ENCODE peak calls at places on chromosomes 13 and 19, in eight cellular contexts. One of them, this sample, is unnamed.

GRCh38 chr19:35495107-35496064 is 5.1 kb upstream of the KRTDAP start:
- DNase-seq in endothelial cell of umbilical vein: peak
- DNase-seq in H1: no peak
- DNase-seq in HCT116: peak
- DNase-seq in A549: peak
- DNase-seq in K562: peak
- DNase-seq in HepG2: peak
- DNase-seq in GM12878: no peak
- DNase-seq in this sample: peak

GRCh38 chr13:26469602-26470001 is 87.9 kb upstream of the WASF3 start:
- DNase-seq in endothelial cell of umbilical vein: no peak
- DNase-seq in H1: no peak
- DNase-seq in HCT116: no peak
- DNase-seq in A549: no peak
- DNase-seq in K562: no peak
- DNase-seq in HepG2: no peak
- DNase-seq in GM12878: no peak
- DNase-seq in this sample: no peak

GRCh38 chr19:19262190-19263057 is 10.7 kb downstream of the TM6SF2 start:
- DNase-seq in endothelial cell of umbilical vein: no peak
- DNase-seq in H1: no peak
- DNase-seq in HCT116: no peak
- DNase-seq in A549: no peak
- DNase-seq in K562: peak
- DNase-seq in HepG2: no peak
- DNase-seq in GM12878: no peak
- DNase-seq in this sample: peak

GRCh38 chr19:51272183-51272817 is 21.4 kb downstream of the SIGLECL1 start:
- DNase-seq in endothelial cell of umbilical vein: no peak
- DNase-seq in H1: no peak
- DNase-seq in HCT116: no peak
- DNase-seq in A549: no peak
- DNase-seq in K562: no peak
- DNase-seq in HepG2: no peak
- DNase-seq in GM12878: no peak
- DNase-seq in this sample: peak

GRCh38 chr19:5200844-5201243 is 139.8 kb downstream of the PTPRS start:
- DNase-seq in endothelial cell of umbilical vein: no peak
- DNase-seq in H1: no peak
- DNase-seq in HCT116: no peak
- DNase-seq in A549: no peak
- DNase-seq in K562: no peak
- DNase-seq in HepG2: no peak
- DNase-seq in GM12878: no peak
- DNase-seq in this sample: no peak

GRCh38 chr19:53907690-53908089 is 1.4 kb upstream of the CACNG7 start:
- DNase-seq in endothelial cell of umbilical vein: no peak
- DNase-seq in H1: no peak
- DNase-seq in HCT116: no peak
- DNase-seq in A549: no peak
- DNase-seq in K562: no peak
- DNase-seq in HepG2: no peak
- DNase-seq in GM12878: no peak
- DNase-seq in this sample: no peak

GRCh38 chr13:27079421-27079958 is 92.1 kb downstream of the USP12 start:
- DNase-seq in endothelial cell of umbilical vein: no peak
- DNase-seq in H1: peak
- DNase-seq in HCT116: no peak
- DNase-seq in A549: no peak
- DNase-seq in K562: no peak
- DNase-seq in HepG2: no peak
- DNase-seq in GM12878: no peak
- DNase-seq in this sample: peak

GRCh38 chr19:8392017-8392591 is 1.9 kb downstream of the RAB11B start:
- DNase-seq in endothelial cell of umbilical vein: peak
- DNase-seq in H1: no peak
- DNase-seq in HCT116: no peak
- DNase-seq in A549: no peak
- DNase-seq in K562: no peak
- DNase-seq in HepG2: no peak
- DNase-seq in GM12878: no peak
- DNase-seq in this sample: no peak

GRCh38 chr19:50500753-50501151 is 10.2 kb downstream of the JOSD2 start:
- DNase-seq in endothelial cell of umbilical vein: no peak
- DNase-seq in H1: no peak
- DNase-seq in HCT116: no peak
- DNase-seq in A549: no peak
- DNase-seq in K562: no peak
- DNase-seq in HepG2: no peak
- DNase-seq in GM12878: no peak
- DNase-seq in this sample: no peak

DNA sequence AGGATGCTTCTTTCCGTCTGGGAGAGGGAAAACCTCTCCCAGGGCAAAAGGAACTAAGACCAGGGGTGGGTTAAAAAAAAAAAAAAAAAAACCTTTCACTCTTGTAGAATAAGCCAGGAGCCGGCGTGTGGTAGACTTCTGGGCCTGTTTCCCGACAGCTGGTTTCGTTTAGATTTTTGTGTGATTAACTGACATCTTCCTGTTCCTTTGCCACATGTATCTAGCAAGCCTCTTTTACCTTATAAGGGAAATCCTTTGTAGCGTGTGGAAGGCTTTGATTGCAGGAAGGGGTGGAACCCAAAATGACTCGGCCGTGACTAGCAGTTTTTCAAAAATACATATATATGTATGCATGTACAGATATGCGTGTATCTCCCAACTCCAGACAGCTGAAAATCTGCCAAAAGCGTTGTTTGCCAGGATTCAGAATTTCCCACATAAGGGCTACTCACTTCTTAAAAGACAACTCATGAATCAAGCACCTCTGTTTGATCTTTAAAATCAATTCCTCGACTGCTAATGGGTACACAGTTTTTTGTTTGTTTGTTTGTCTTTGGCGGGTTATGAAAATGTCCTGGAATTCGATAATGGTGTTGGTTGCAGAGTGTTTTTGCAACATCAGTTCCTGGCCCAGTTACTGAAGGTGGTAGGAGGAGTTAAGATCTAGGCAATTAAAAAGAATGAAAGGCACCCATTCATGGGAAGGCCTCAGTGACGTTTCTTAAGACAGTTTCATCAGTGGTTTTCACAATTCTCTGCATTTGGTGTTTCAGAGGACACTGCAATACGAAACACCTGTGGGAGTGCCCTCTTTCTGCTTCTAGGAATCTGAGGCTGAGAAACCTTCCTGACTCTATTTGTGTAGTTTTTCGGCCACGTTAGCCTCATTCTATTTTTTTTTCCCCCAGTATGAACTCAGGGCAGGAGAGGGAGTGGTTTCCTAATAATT is 2.7 kb downstream of the TPM4 start:
- DNase-seq in endothelial cell of umbilical vein: peak
- DNase-seq in H1: no peak
- DNase-seq in HCT116: peak
- DNase-seq in A549: no peak
- DNase-seq in K562: peak
- DNase-seq in HepG2: peak
- DNase-seq in GM12878: peak
- DNase-seq in this sample: peak
- TF ChIP-seq POLR2A in endothelial cell of umbilical vein: peak
- TF ChIP-seq POLR2A in H1: no peak
- TF ChIP-seq POLR2A in HCT116: no peak
- TF ChIP-seq POLR2A in A549: no peak
- TF ChIP-seq POLR2A in K562: no peak
- TF ChIP-seq POLR2A in HepG2: peak
- TF ChIP-seq POLR2A in GM12878: peak
- TF ChIP-seq POLR2A in this sample: no peak

DNA sequence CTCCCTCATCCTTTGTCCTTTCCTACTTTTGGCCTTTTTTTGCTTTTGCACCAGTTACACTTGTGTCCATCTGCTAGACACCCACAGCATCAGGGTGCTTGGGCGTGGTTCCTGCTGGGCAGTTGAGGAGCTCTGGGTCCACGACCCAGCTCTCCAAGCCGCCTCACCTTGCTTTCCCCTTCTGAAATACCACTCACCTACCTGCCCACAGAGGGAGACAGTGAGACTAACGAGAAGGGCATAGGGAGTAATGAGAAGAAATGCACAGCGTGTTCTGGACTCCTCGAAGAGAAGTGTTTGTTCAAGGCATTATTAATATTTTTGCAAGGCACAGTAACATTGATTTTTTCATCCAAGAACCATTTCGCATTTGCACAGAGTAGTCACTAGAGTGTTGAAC is 92.9 kb downstream of the DNAJC15 start:
- DNase-seq in endothelial cell of umbilical vein: no peak
- DNase-seq in H1: no peak
- DNase-seq in HCT116: no peak
- DNase-seq in A549: no peak
- DNase-seq in K562: no peak
- DNase-seq in HepG2: peak
- DNase-seq in GM12878: no peak
- DNase-seq in this sample: no peak
- TF ChIP-seq MAX in endothelial cell of umbilical vein: no peak
- TF ChIP-seq MAX in H1: no peak
- TF ChIP-seq MAX in HCT116: no peak
- TF ChIP-seq MAX in A549: no peak
- TF ChIP-seq MAX in K562: no peak
- TF ChIP-seq MAX in HepG2: no peak
- TF ChIP-seq MAX in GM12878: no peak
- TF ChIP-seq MAX in this sample: no peak

GRCh38 chr19:52635786-52636570 is 2.2 kb downstream of the ZNF83 start:
- DNase-seq in endothelial cell of umbilical vein: no peak
- DNase-seq in H1: no peak
- DNase-seq in HCT116: no peak
- DNase-seq in A549: no peak
- DNase-seq in K562: no peak
- DNase-seq in HepG2: no peak
- DNase-seq in GM12878: no peak
- DNase-seq in this sample: no peak

GRCh38 chr19:52640916-52641315 is 2.8 kb upstream of the ZNF83 start:
- DNase-seq in endothelial cell of umbilical vein: peak
- DNase-seq in H1: peak
- DNase-seq in HCT116: no peak
- DNase-seq in A549: no peak
- DNase-seq in K562: peak
- DNase-seq in HepG2: no peak
- DNase-seq in GM12878: no peak
- DNase-seq in this sample: peak

GRCh38 chr19:52638601-52639000 is 446 bp upstream of the ZNF83 start:
- DNase-seq in endothelial cell of umbilical vein: no peak
- DNase-seq in H1: no peak
- DNase-seq in HCT116: no peak
- DNase-seq in A549: no peak
- DNase-seq in K562: peak
- DNase-seq in HepG2: no peak
- DNase-seq in GM12878: no peak
- DNase-seq in this sample: no peak

GRCh38 chr19:52637718-52638585 is at the start of gene ZNF83:
- DNase-seq in endothelial cell of umbilical vein: peak
- DNase-seq in H1: peak
- DNase-seq in HCT116: peak
- DNase-seq in A549: no peak
- DNase-seq in K562: peak
- DNase-seq in HepG2: peak
- DNase-seq in GM12878: peak
- DNase-seq in this sample: peak
- TF ChIP-seq POLR2A in endothelial cell of umbilical vein: peak
- TF ChIP-seq POLR2A in H1: peak
- TF ChIP-seq POLR2A in HCT116: no peak
- TF ChIP-seq POLR2A in A549: no peak
- TF ChIP-seq POLR2A in K562: peak
- TF ChIP-seq POLR2A in HepG2: peak
- TF ChIP-seq POLR2A in GM12878: peak
- TF ChIP-seq POLR2A in this sample: peak

DNA sequence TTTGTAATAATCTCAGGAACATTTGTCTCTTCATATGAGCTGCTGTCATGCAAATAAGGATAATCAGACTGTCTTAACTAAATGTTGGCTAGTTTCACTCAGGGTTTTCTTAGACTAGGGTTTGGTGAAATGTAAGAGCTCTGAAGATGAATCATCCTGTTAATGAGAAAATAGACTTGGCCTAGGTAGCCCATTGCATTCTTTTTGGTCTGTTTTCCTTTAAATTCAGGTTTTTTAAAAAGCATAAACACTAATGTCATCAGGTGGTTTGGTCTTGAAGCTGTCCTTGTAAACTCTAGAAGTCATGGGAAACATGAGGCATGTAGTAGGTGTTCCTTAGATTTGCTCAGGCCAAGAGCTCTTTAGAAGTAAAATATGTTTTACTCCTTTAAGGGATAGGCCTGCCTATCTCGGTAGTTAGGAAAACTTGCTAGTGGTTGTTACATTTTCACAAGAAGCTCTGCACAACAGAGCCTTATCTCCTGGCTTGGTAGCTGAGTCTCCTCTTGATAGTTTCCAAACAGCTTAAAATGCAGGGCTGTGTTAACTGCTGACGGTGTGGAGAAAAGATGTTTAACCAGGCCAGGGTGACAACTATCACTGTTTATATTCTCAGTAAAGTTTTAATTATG is 62.0 kb upstream of the C1QTNF9B start:
- DNase-seq in endothelial cell of umbilical vein: no peak
- DNase-seq in H1: no peak
- DNase-seq in HCT116: no peak
- DNase-seq in A549: no peak
- DNase-seq in K562: no peak
- DNase-seq in HepG2: no peak
- DNase-seq in GM12878: no peak
- DNase-seq in this sample: no peak
- TF ChIP-seq MAX in endothelial cell of umbilical vein: no peak
- TF ChIP-seq MAX in H1: no peak
- TF ChIP-seq MAX in HCT116: no peak
- TF ChIP-seq MAX in A549: no peak
- TF ChIP-seq MAX in K562: no peak
- TF ChIP-seq MAX in HepG2: no peak
- TF ChIP-seq MAX in GM12878: no peak
- TF ChIP-seq MAX in this sample: no peak

This sample was measured in NB4.